ENCODE peak calls at places on chromosomes 1 and 21, in four cellular contexts. F is RCC 7860; G is activated CD4-positive, alpha-beta T cell treated with anti-CD3 and anti-CD28 coated beads, Interleukin-2, amount 10 ng/mL, durations not matched to agents 7 days and 5 days; D is activated T-cell treated with anti-CD3 and anti-CD28 coated beads for 24 hours. W is an unnamed sample.
A peak's percentile ranks its signal among the peaks of the same experiment; 100 is the strongest.

GRCh38 chr1:236689713-236690569 is 3.6 kb downstream of the ACTN2 start:
- DNase-seq in G (no peak), F (no peak), D (no peak), W (no peak)

GRCh38 chr21:14520535-14520934 is 25.6 kb downstream of the SAMSN1 start:
- DNase-seq in F (no peak), G (no peak), D (no peak), W (no peak)

GRCh38 chr1:41619511-41620364 is 135.3 kb upstream of the EDN2 start:
- DNase-seq in G (no peak), D (no peak), F (no peak), W (no peak)

GRCh38 chr1:244381887-244382565 is 69.7 kb downstream of the ADSS2 start:
- DNase-seq in D (no peak), F (no peak), G (no peak), W (no peak)

GRCh38 chr21:45078877-45079281 is 4.5 kb downstream of the ADARB1 start:
- DNase-seq in G (peak; percentile 90), D (peak; percentile 62), F (no peak), W (peak; percentile 91)

GRCh38 chr1:241605146-241605805 is 34.9 kb downstream of the CHML start:
- DNase-seq in F (peak; percentile 48), D (no peak), G (no peak), W (no peak)

GRCh38 chr1:117284408-117285215 is 73.9 kb upstream of the VTCN1 start:
- DNase-seq in G (no peak), F (peak; percentile 45), D (no peak), W (no peak)

GRCh38 chr21:42118901-42119300 is 47.8 kb downstream of the UMODL1 start:
- DNase-seq in D (no peak), F (no peak), G (peak; percentile 31), W (peak; percentile 46)

GRCh38 chr1:39001516-39002389 is 10.7 kb downstream of the AKIRIN1 start:
- DNase-seq in D (no peak), G (no peak), F (no peak), W (no peak)

GRCh38 chr1:165443539-165444289 is 1.2 kb downstream of the RXRG start:
- DNase-seq in D (no peak), G (no peak), F (no peak), W (no peak)

GRCh38 chr1:45038240-45038639 is 26.2 kb downstream of the UROD start:
- DNase-seq in G (no peak), D (no peak), F (no peak), W (no peak)

GRCh38 chr1:21618059-21618458 is 51.1 kb downstream of the RAP1GAP start:
- DNase-seq in F (no peak), G (no peak), D (no peak), W (no peak)

GRCh38 chr1:100622966-100623762 is 85.2 kb downstream of the GPR88 start:
- DNase-seq in D (no peak), F (peak; percentile 91), G (no peak), W (no peak)

GRCh38 chr1:231242516-231243198 is 1.6 kb downstream of the GNPAT start:
- DNase-seq in D (no peak), F (no peak), G (no peak), W (no peak)

GRCh38 chr1:78619446-78619802 is 824 bp upstream of the IFI44L start:
- DNase-seq in G (no peak), F (no peak), D (no peak), W (no peak)

GRCh38 chr1:4047666-4048065 is 147.6 kb upstream of the C1orf174 start:
- DNase-seq in F (no peak), D (no peak), G (no peak), W (no peak)

GRCh38 chr1:48450505-48450904 is 21.5 kb downstream of the SPATA6 start:
- DNase-seq in D (no peak), F (no peak), G (no peak), W (no peak)

GRCh38 chr1:215192306-215192705 is 109.8 kb downstream of the KCNK2 start:
- DNase-seq in F (no peak), G (no peak), D (no peak), W (no peak)

GRCh38 chr1:154014154-154014910 is 23.8 kb downstream of the RPS27 start:
- DNase-seq in D (no peak), G (no peak), F (no peak), W (no peak)

GRCh38 chr1:168506204-168506819 is 37.5 kb downstream of the XCL2 start:
- DNase-seq in D (no peak), F (peak; percentile 62), G (no peak), W (no peak)

GRCh38 chr1:154351363-154352068 is 26.2 kb downstream of the ATP8B2 start:
- DNase-seq in F (no peak), G (no peak), D (no peak), W (no peak)

GRCh38 chr1:41416081-41416480 is 54.8 kb downstream of the FOXO6 start:
- DNase-seq in D (no peak), F (no peak), G (no peak), W (no peak)

GRCh38 chr1:38651669-38652068 is 207.9 kb downstream of the RRAGC start:
- DNase-seq in F (no peak), D (no peak), G (no peak), W (no peak)

GRCh38 chr1:201945157-201945556 is 1.2 kb downstream of the LMOD1 start:
- DNase-seq in D (no peak), G (no peak), F (no peak), W (no peak)

GRCh38 chr1:188769181-188769580 is 1708.5 kb downstream of the BRINP3 start:
- DNase-seq in G (no peak), D (no peak), F (no peak), W (no peak)

GRCh38 chr1:29753771-29754607 is 517.7 kb downstream of the PTPRU start:
- DNase-seq in G (no peak), F (no peak), D (no peak), W (no peak)

GRCh38 chr21:30329203-30329868 is 8.2 kb downstream of the KRTAP27-1 start:
- DNase-seq in G (no peak), F (no peak), D (no peak), W (no peak)

GRCh38 chr21:25956993-25957714 is 213.4 kb downstream of the APP start:
- DNase-seq in G (no peak), D (no peak), F (no peak), W (no peak)

GRCh38 chr1:8496473-8496872 is 178.6 kb downstream of the SLC45A1 start:
- DNase-seq in F (no peak), D (no peak), G (no peak), W (no peak)

GRCh38 chr1:27348861-27349783 is 7.3 kb downstream of the SYTL1 start:
- DNase-seq in G (peak; percentile 45), D (no peak), F (peak; percentile 33), W (peak; percentile 36)

GRCh38 chr1:153985341-153985912 is 712 bp downstream of the RAB13 start:
- DNase-seq in F (peak; percentile 57), G (no peak), D (peak; percentile 58), W (no peak)

GRCh38 chr1:222697858-222698257 is 14.4 kb downstream of the AIDA start:
- DNase-seq in F (no peak), D (no peak), G (no peak), W (no peak)

GRCh38 chr1:113859478-113860175 is 11.9 kb downstream of the PTPN22 start:
- DNase-seq in D (no peak), G (no peak), F (no peak), W (no peak)